ENCODE peak calls at places on chromosomes 1 and 21, in four cellular contexts. D, L, S and R are unnamed samples.

GRCh38 chr1:12294076-12294475 is 64.2 kb downstream of the VPS13D start:
- DNase-seq in L (no peak), D (no peak), S (no peak), R (no peak)

GRCh38 chr1:24155011-24155782 is 12.3 kb upstream of the IL22RA1 start:
- DNase-seq in L (no peak), S (peak), D (no peak), R (no peak)

GRCh38 chr21:46180079-46180722 is 4.1 kb downstream of the SPATC1L start:
- DNase-seq in D (no peak), L (no peak), S (no peak), R (peak)

GRCh38 chr1:44592208-44593145 is 81.8 kb downstream of the TMEM53 start:
- DNase-seq in D (no peak), S (no peak), L (no peak), R (no peak)

GRCh38 chr1:243487649-243488227 is 231.9 kb downstream of the SDCCAG8 start:
- DNase-seq in D (no peak), L (no peak), S (no peak), R (no peak)

GRCh38 chr1:42741706-42742105 is 1.7 kb upstream of the CLDN19 start:
- DNase-seq in D (no peak), S (no peak), L (no peak), R (no peak)

GRCh38 chr1:62508187-62508758 is 71.4 kb downstream of the USP1 start:
- DNase-seq in L (peak), S (no peak), D (no peak), R (peak)

GRCh38 chr1:157274698-157275534 is 136.7 kb upstream of the ETV3 start:
- DNase-seq in S (no peak), D (no peak), L (no peak), R (no peak)

GRCh38 chr1:64245495-64245894 is 42.1 kb downstream of the UBE2U start:
- DNase-seq in D (no peak), L (no peak), S (no peak), R (no peak)